ENCODE peak calls at places on chromosomes 5 and 9, in eight cellular contexts. V, L, J, G, B, N, O and C are unnamed samples.

GRCh38 chr5:59209758-59210359 is 627.0 kb downstream of the RAB3C start:
- DNase-seq in N (no peak), O (no peak), L (peak), B (no peak), J (no peak), G (no peak), V (no peak), C (no peak)

GRCh38 chr5:141910271-141910673 is 13.4 kb upstream of the DELE1 start:
- DNase-seq in N (no peak), G (no peak), V (no peak), J (no peak), B (no peak), O (no peak), L (no peak), C (no peak)

GRCh38 chr5:37930350-37930749 is 90.5 kb upstream of the GDNF start:
- DNase-seq in V (no peak), G (no peak), O (no peak), L (no peak), B (no peak), J (no peak), N (no peak), C (no peak)

GRCh38 chr9:88388886-88389617 is 808 bp downstream of the SPIN1 start:
- DNase-seq in J (peak), V (peak), B (no peak), N (peak), O (peak), G (peak), L (peak), C (peak)

GRCh38 chr5:132496631-132497487 is 6.3 kb upstream of the IRF1 start:
- DNase-seq in J (peak), L (peak), B (no peak), N (no peak), G (no peak), O (peak), V (peak), C (peak)

GRCh38 chr5:17180957-17181723 is 36.3 kb upstream of the BASP1 start:
- DNase-seq in G (no peak), B (no peak), L (peak), N (no peak), V (no peak), J (no peak), O (peak), C (no peak)

GRCh38 chr5:95916687-95917085 is 45.0 kb downstream of the ELL2 start:
- DNase-seq in J (no peak), L (no peak), O (no peak), B (no peak), N (no peak), G (no peak), V (no peak), C (no peak)

GRCh38 chr5:148827723-148828122 is 1.3 kb downstream of the ADRB2 start:
- DNase-seq in J (no peak), V (no peak), O (no peak), G (no peak), L (peak), N (no peak), B (no peak), C (no peak)

GRCh38 chr5:89698028-89698427 is 711.5 kb downstream of the CETN3 start:
- DNase-seq in L (no peak), J (no peak), V (no peak), N (no peak), O (no peak), G (no peak), B (no peak), C (no peak)

GRCh38 chr5:73321757-73322452 is 126.7 kb downstream of the FOXD1 start:
- DNase-seq in O (peak), L (peak), G (no peak), N (no peak), V (no peak), B (no peak), J (no peak), C (no peak)

GRCh38 chr5:59759600-59760357 is 133.7 kb downstream of the PDE4D start:
- DNase-seq in J (no peak), L (no peak), O (no peak), V (no peak), B (no peak), N (no peak), G (no peak), C (no peak)

GRCh38 chr5:115773010-115773580 is 43.4 kb downstream of the CDO1 start:
- DNase-seq in O (no peak), G (no peak), N (no peak), V (no peak), J (no peak), L (no peak), B (no peak), C (no peak)

GRCh38 chr9:93667006-93667405 is 90.6 kb downstream of the PHF2 start:
- DNase-seq in O (no peak), L (no peak), G (no peak), V (no peak), N (no peak), J (no peak), B (no peak), C (no peak)

GRCh38 chr5:133992429-133993151 is 12.2 kb downstream of the VDAC1 start:
- DNase-seq in O (no peak), L (no peak), G (no peak), V (peak), J (no peak), N (no peak), B (no peak), C (no peak)

GRCh38 chr9:88076286-88077070 is 61.8 kb downstream of the SPATA31C2 start:
- DNase-seq in G (peak), J (peak), N (no peak), L (peak), V (peak), B (peak), O (peak), C (no peak)